ENCODE peak calls at places on chromosomes 11 and 22, in eight cellular contexts. S is omental fat pad, W is cardiac muscle cell, P is ovary, C is psoas muscle, G is GM12865, A is AG09319, E is sigmoid colon. J is an unnamed sample.

GRCh38 chr11:117193130-117194020 is 5.8 kb upstream of the TAGLN start:
- DNase-seq in S (no peak), W (no peak), P (peak), C (peak), G (no peak), A (no peak), E (peak), J (no peak)

GRCh38 chr11:62588966-62589637 is 2.2 kb downstream of the TUT1 start:
- DNase-seq in S (no peak), W (no peak), P (no peak), C (peak), G (no peak), A (no peak), E (no peak), J (no peak)

GRCh38 chr11:14075118-14075601 is 112.6 kb downstream of the SPON1 start:
- DNase-seq in S (no peak), W (no peak), P (no peak), C (no peak), G (no peak), A (no peak), E (no peak), J (no peak)

GRCh38 chr11:86205415-86206268 is 38.9 kb upstream of the EED start:
- DNase-seq in S (no peak), W (no peak), P (no peak), C (no peak), G (no peak), A (no peak), E (no peak), J (no peak)

GRCh38 chr11:57728829-57729228 is 12.5 kb upstream of the SELENOH start:
- DNase-seq in S (no peak), W (no peak), P (no peak), C (no peak), G (no peak), A (no peak), E (no peak), J (no peak)

GRCh38 chr11:132289590-132290256 is 919.3 kb downstream of the NTM start:
- DNase-seq in S (no peak), W (no peak), P (no peak), C (no peak), G (peak), A (no peak), E (no peak), J (no peak)

GRCh38 chr11:16781821-16782220 is 43.4 kb downstream of the C11orf58 start:
- DNase-seq in S (no peak), W (no peak), P (no peak), C (no peak), G (no peak), A (no peak), E (no peak), J (no peak)

GRCh38 chr11:46295312-46295995 is 18.0 kb downstream of the CREB3L1 start:
- DNase-seq in S (peak), W (peak), P (peak), C (peak), G (peak), A (no peak), E (peak), J (peak)

GRCh38 chr11:107719557-107720304 is 7.9 kb upstream of the SLN start:
- DNase-seq in S (no peak), W (no peak), P (no peak), C (no peak), G (no peak), A (no peak), E (no peak), J (no peak)

GRCh38 chr11:107721207-107721606 is 9.4 kb upstream of the SLN start:
- DNase-seq in S (no peak), W (no peak), P (no peak), C (no peak), G (no peak), A (no peak), E (no peak), J (no peak)

GRCh38 chr11:107716884-107717532 is 5.2 kb upstream of the SLN start:
- DNase-seq in S (no peak), W (no peak), P (no peak), C (no peak), G (no peak), A (no peak), E (no peak), J (no peak)

GRCh38 chr11:107720305-107720775 is 8.5 kb upstream of the SLN start:
- DNase-seq in S (no peak), W (no peak), P (no peak), C (no peak), G (no peak), A (no peak), E (no peak), J (no peak)

DNA sequence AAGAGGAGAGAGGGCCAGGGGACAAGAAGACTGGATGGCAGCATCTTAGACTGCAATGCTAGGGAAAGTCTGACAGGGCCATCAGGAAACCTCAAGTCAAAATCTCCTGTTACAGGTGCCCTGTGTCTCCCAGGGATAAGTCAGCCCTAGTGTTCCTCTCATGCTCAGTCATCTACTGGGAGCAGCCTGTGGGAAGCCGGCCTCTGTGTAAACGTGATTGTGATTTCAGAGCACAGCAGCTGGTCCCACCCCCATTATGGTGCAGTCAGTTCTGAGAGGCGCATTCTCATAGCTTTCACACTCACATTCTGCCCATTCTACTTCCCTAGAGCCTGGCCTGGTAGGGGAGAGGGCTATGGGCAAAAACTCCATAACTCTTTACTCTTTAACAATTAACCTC is 7.2 kb upstream of the SLN start:
- DNase-seq in S (no peak), W (no peak), P (no peak), C (no peak), G (no peak), A (no peak), E (no peak), J (no peak)
- TF ChIP-seq CTCF in S (no peak), W (no peak), P (no peak), C (no peak), G (no peak), A (no peak), E (no peak), J (no peak)

GRCh38 chr11:845872-846271 is 3.2 kb downstream of the TSPAN4 start:
- DNase-seq in S (no peak), W (no peak), P (no peak), C (no peak), G (no peak), A (no peak), E (no peak), J (no peak)

GRCh38 chr11:843086-843704 is 543 bp downstream of the TSPAN4 start:
- DNase-seq in S (no peak), W (no peak), P (no peak), C (no peak), G (no peak), A (no peak), E (no peak), J (no peak)

GRCh38 chr11:843818-844692 is 1.4 kb downstream of the TSPAN4 start:
- DNase-seq in S (peak), W (peak), P (peak), C (peak), G (no peak), A (peak), E (peak), J (no peak)

GRCh38 chr11:846496-847098 is 3.9 kb downstream of the TSPAN4 start:
- DNase-seq in S (no peak), W (no peak), P (no peak), C (no peak), G (no peak), A (no peak), E (no peak), J (no peak)

GRCh38 chr11:844693-845644 is 2.3 kb downstream of the TSPAN4 start:
- DNase-seq in S (peak), W (peak), P (peak), C (peak), G (no peak), A (peak), E (peak), J (peak)
- TF ChIP-seq CTCF in S (no peak), W (peak), P (no peak), C (no peak), G (no peak), A (no peak), E (no peak), J (no peak)

DNA sequence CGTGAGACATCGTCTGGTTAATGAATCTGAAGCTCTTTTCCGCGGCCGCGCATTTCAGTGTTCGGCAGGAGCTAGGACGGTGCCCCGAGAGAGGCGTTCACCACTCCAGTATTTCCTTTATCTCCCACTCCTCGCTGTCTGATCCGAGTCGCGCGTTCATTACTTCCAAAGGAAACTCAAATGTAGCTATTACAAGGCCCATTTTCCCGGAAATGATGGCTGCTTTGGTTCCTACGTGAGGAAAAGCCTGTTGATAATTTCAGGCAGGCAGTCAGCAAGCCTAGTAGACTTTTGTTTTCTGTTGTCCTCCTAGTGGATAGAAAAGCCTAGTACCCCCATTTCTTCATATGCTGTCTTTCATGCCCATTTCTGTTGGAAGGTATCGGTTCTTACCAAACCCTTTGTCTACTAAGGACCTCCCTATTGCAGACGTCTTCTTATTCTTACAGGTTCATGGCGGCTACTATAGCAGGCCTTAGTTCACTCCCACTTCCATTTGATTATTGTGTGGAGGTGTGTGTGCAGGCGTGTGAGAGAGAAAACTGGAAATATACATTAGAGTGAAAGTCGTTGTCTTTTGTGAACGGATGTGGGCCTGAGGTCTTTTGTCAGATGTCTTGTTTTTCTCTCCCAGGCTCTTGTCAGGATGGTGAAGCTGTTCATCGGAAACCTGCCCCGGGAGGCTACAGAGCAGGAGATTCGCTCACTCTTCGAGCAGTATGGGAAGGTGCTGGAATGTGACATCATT is 737 bp downstream of the RBM4 start:
- DNase-seq in S (no peak), W (peak), P (no peak), C (no peak), G (peak), A (no peak), E (peak), J (no peak)
- TF ChIP-seq CTCF in S (no peak), W (peak), P (no peak), C (no peak), G (peak), A (no peak), E (no peak), J (no peak)

DNA sequence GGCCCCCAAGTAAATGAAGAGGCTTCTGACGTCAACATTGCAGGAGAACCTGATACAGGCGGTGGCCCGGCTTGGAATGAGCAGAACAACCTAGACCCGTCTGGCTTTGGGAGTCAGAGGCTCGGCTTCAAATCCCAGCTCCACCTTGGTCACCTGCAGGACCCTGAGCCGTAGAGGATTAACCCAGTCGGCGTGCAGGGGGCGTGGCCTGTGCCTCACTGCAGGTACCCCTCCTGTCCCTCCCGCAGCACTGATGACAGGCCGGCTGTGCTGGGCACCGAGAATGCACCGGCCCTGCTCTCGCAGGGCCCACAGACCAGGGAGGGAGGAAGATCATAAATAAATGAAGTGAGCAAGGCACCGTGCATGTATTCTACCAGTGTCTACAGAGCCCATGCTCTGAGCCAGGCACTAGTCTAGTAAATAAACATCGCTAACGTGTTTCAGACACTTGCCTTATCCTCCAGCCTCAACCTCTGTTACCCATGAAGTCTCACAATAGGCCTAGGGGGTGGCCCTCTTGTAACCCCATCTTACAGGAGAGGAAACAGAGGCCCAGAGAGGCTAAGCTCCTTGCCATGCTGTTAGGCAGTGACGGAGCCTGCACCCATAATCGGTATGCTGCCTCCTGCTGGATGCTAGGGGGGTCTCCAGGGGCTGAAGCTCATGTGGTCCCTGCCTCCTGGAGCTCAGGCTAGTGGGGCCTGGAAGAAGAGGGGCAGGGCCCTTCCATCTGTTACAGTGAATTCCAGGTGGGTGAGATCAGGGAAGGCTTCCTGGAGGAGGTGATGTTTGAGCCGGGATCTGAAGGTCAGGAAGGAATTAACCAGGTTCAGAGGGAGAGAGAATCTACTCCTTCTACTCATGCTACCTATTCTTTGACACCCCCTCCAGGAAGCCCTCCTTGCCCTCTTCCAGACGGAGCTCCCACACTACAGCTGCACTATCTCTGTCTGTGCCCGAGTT is 53.4 kb downstream of the RTL6 start:
- DNase-seq in S (no peak), W (no peak), P (no peak), C (no peak), G (no peak), A (no peak), E (peak), J (no peak)
- TF ChIP-seq CTCF in S (no peak), W (peak), P (no peak), C (no peak), G (no peak), A (no peak), E (no peak), J (peak)

GRCh38 chr11:92396133-92396532 is 171.5 kb downstream of the FAT3 start:
- DNase-seq in S (no peak), W (no peak), P (no peak), C (no peak), G (no peak), A (no peak), E (no peak), J (no peak)

GRCh38 chr11:92401507-92401906 is 176.9 kb downstream of the FAT3 start:
- DNase-seq in S (no peak), W (no peak), P (no peak), C (no peak), G (no peak), A (no peak), E (no peak), J (no peak)

GRCh38 chr11:92397356-92397755 is 172.7 kb downstream of the FAT3 start:
- DNase-seq in S (no peak), W (no peak), P (no peak), C (no peak), G (no peak), A (no peak), E (no peak), J (no peak)

DNA sequence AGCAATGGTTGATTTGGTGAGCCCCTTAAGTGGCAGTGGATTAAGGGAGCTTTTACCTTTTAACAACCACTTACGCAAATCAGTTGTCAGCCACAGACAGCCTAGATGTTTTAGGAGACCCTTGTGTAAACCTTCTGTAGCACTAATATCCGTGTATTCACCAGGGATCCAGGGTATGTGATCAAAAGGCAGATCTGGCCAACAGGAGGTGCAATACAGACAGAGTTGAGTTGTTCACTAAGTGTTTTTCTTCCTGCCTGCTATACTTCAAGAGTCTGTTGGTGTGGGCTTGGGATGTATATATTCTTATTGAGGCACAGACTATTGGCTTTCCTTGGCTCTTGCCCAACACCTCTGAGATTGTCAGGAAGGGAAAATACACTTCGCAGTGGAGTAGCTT is 175.1 kb downstream of the FAT3 start:
- DNase-seq in S (no peak), W (peak), P (no peak), C (no peak), G (no peak), A (no peak), E (no peak), J (no peak)
- TF ChIP-seq CTCF in S (no peak), W (no peak), P (no peak), C (no peak), G (no peak), A (no peak), E (no peak), J (no peak)